ENCODE peak calls at places on chromosomes 13 and 19, in nine cellular contexts. A is kidney glomerular epithelial cell; V is fibroblast of pulmonary artery; S is NCI-H460; B is nephron progenitor cell; P is stimulated activated CD4-positive, alpha-beta T cell treated with anti-CD3 and anti-CD28 coated beads, Interleukin-15, amount 100 ng/mL, for 24 hours; T is fibroblast of mammary gland; K is endothelial cell; G is activated naive CD4-positive, alpha-beta T cell treated with anti-CD3 and anti-CD28 coated beads, Interleukin-2, amount 50 U/mL, for 72 hours. E is an unnamed sample.

GRCh38 chr13:40254394-40254793 is 412.0 kb downstream of the FOXO1 start:
- DNase-seq in A (peak; percentile 70), V (no peak), S (no peak), B (no peak), P (no peak), T (no peak), K (no peak), G (no peak), E (no peak)

GRCh38 chr13:61383101-61383500 is 32.5 kb downstream of the PCDH20 start:
- DNase-seq in A (no peak), V (no peak), S (no peak), B (no peak), P (no peak), T (no peak), K (no peak), G (no peak), E (no peak)

GRCh38 chr13:79384022-79384610 is 21.9 kb downstream of the RBM26 start:
- DNase-seq in A (no peak), V (no peak), S (no peak), B (no peak), P (no peak), T (no peak), K (no peak), G (no peak), E (no peak)

GRCh38 chr13:99371956-99372355 is 64.8 kb upstream of the GPR183 start:
- DNase-seq in A (no peak), V (no peak), S (no peak), B (no peak), P (peak; percentile 71), T (no peak), K (no peak), G (no peak), E (no peak)

GRCh38 chr13:76884167-76884566 is 2.0 kb downstream of the KCTD12 start:
- DNase-seq in A (no peak), V (peak; percentile 70), S (no peak), B (peak; percentile 17), P (peak; percentile 29), T (peak; percentile 50), K (peak; percentile 15), G (no peak), E (no peak)

GRCh38 chr19:41936416-41936850 is 8.2 kb upstream of the ERFL start:
- DNase-seq in A (no peak), V (no peak), S (no peak), B (no peak), P (no peak), T (no peak), K (no peak), G (no peak), E (no peak)

GRCh38 chr13:67075239-67075638 is 154.9 kb downstream of the PCDH9 start:
- DNase-seq in A (peak; percentile 36), V (peak; percentile 62), S (no peak), B (no peak), P (no peak), T (peak; percentile 45), K (no peak), G (no peak), E (no peak)

GRCh38 chr19:11538232-11539036 is at the start of gene CNN1:
- DNase-seq in A (no peak), V (peak; percentile 74), S (no peak), B (peak; percentile 62), P (no peak), T (peak; percentile 25), K (peak; percentile 31), G (no peak), E (no peak)

GRCh38 chr13:20550799-20551198 is 16.2 kb upstream of the IFT88 start:
- DNase-seq in A (no peak), V (no peak), S (no peak), B (no peak), P (no peak), T (peak; percentile 31), K (no peak), G (no peak), E (no peak)

GRCh38 chr19:8965887-8966286 is 44.3 kb downstream of the MUC16 start:
- DNase-seq in A (no peak), V (no peak), S (no peak), B (peak; percentile 7), P (no peak), T (no peak), K (no peak), G (no peak), E (no peak)

GRCh38 chr19:17862711-17863519 is 3.2 kb downstream of the RPL18A start:
- DNase-seq in A (no peak), V (no peak), S (no peak), B (no peak), P (no peak), T (no peak), K (no peak), G (no peak), E (no peak)

GRCh38 chr13:31018511-31018910 is 86.1 kb downstream of the TEX26 start:
- DNase-seq in A (no peak), V (no peak), S (no peak), B (no peak), P (no peak), T (no peak), K (no peak), G (no peak), E (no peak)

GRCh38 chr13:36839981-36840380 is 21.0 kb downstream of the RFXAP start:
- DNase-seq in A (no peak), V (no peak), S (no peak), B (no peak), P (no peak), T (no peak), K (no peak), G (no peak), E (no peak)

GRCh38 chr13:46721054-46721453 is 75.9 kb downstream of the ESD start:
- DNase-seq in A (peak; percentile 50), V (peak; percentile 68), S (peak; percentile 36), B (peak; percentile 53), P (peak; percentile 46), T (peak; percentile 57), K (peak; percentile 26), G (no peak), E (peak; percentile 1)

GRCh38 chr13:30049692-30050091 is 199.3 kb upstream of the UBL3 start:
- DNase-seq in A (no peak), V (no peak), S (no peak), B (no peak), P (peak; percentile 2), T (no peak), K (no peak), G (no peak), E (no peak)

GRCh38 chr13:100129605-100130004 is 40.7 kb downstream of the PCCA start:
- DNase-seq in A (no peak), V (no peak), S (no peak), B (no peak), P (no peak), T (no peak), K (no peak), G (no peak), E (no peak)

GRCh38 chr19:49718511-49718910 is 27.6 kb downstream of the CPT1C start:
- DNase-seq in A (no peak), V (peak; percentile 67), S (no peak), B (no peak), P (no peak), T (no peak), K (no peak), G (no peak), E (no peak)

GRCh38 chr13:24161010-24161775 is 673 bp downstream of the SPATA13 start:
- DNase-seq in A (no peak), V (no peak), S (no peak), B (peak; percentile 54), P (peak; percentile 62), T (no peak), K (peak; percentile 34), G (peak; percentile 62), E (no peak)

GRCh38 chr13:111610879-111611278 is 290.4 kb downstream of the TEX29 start:
- DNase-seq in A (no peak), V (no peak), S (no peak), B (no peak), P (no peak), T (no peak), K (no peak), G (no peak), E (no peak)

GRCh38 chr13:47621931-47622330 is 379.1 kb downstream of the SUCLA2 start:
- DNase-seq in A (no peak), V (peak; percentile 74), S (no peak), B (no peak), P (no peak), T (peak; percentile 36), K (no peak), G (no peak), E (no peak)

GRCh38 chr19:41447732-41448332 is 4.9 kb downstream of the ERICH4 start:
- DNase-seq in A (no peak), V (no peak), S (no peak), B (no peak), P (no peak), T (no peak), K (no peak), G (no peak), E (no peak)

GRCh38 chr19:48818234-48818823 is 7.5 kb upstream of the BCAT2 start:
- DNase-seq in A (no peak), V (no peak), S (no peak), B (no peak), P (no peak), T (no peak), K (no peak), G (no peak), E (no peak)

GRCh38 chr13:42733046-42733445 is 48.3 kb upstream of the FAM216B start:
- DNase-seq in A (no peak), V (no peak), S (no peak), B (no peak), P (no peak), T (no peak), K (no peak), G (no peak), E (no peak)

GRCh38 chr13:46749951-46750350 is 47.0 kb downstream of the ESD start:
- DNase-seq in A (no peak), V (no peak), S (no peak), B (no peak), P (no peak), T (no peak), K (no peak), G (no peak), E (no peak)

GRCh38 chr19:1237754-1238372 is at the start of gene CBARP:
- DNase-seq in A (no peak), V (peak; percentile 32), S (no peak), B (peak; percentile 80), P (peak; percentile 57), T (no peak), K (peak; percentile 54), G (no peak), E (peak; percentile 73)

GRCh38 chr13:27958928-27959539 is 10.1 kb downstream of the CDX2 start:
- DNase-seq in A (no peak), V (no peak), S (no peak), B (no peak), P (no peak), T (no peak), K (no peak), G (no peak), E (no peak)

GRCh38 chr19:44712864-44713515 is 14.0 kb downstream of the CEACAM16 start:
- DNase-seq in A (no peak), V (no peak), S (no peak), B (no peak), P (no peak), T (peak; percentile 15), K (no peak), G (no peak), E (peak; percentile 10)

GRCh38 chr19:18446811-18447359 is 9.0 kb upstream of the ISYNA1 start:
- DNase-seq in A (no peak), V (no peak), S (no peak), B (no peak), P (no peak), T (no peak), K (no peak), G (no peak), E (no peak)

GRCh38 chr13:90416938-90417337 is 930.5 kb upstream of the MIR17HG start:
- DNase-seq in A (no peak), V (no peak), S (no peak), B (no peak), P (no peak), T (no peak), K (no peak), G (no peak), E (no peak)

GRCh38 chr13:98142427-98143156 is at the start of gene FARP1:
- DNase-seq in A (peak; percentile 24), V (peak; percentile 56), S (peak; percentile 33), B (peak; percentile 85), P (peak; percentile 64), T (peak; percentile 45), K (peak; percentile 82), G (no peak), E (peak; percentile 8)

GRCh38 chr13:112735791-112736190 is 46.0 kb downstream of the ATP11A start:
- DNase-seq in A (no peak), V (no peak), S (no peak), B (no peak), P (no peak), T (no peak), K (no peak), G (no peak), E (no peak)

E was measured in NCI-H446.